ENCODE peak calls at places on chromosomes 12 and 14, in nine cellular contexts. L is lung; N is transverse colon; S is pancreas; Z is sigmoid colon; T is GM23248; A is right atrium auricular region; M is CD8-positive, alpha-beta T cell; W is OCI-LY7. Y is an unnamed sample. For H3K36me3, the result is how much of the 10 kb centered on the place peaks cover.

GRCh38 chr14:77024171-77024627 is 4.3 kb downstream of the IRF2BPL start:
- DNase-seq in W (no peak), L (no peak), Z (peak), S (no peak), T (peak), M (peak), A (no peak), N (peak), Y (no peak)

GRCh38 chr12:126389215-126389841 is 1324.1 kb downstream of the AACS start:
- DNase-seq in A (no peak), S (no peak), N (peak), Z (peak), W (no peak), T (peak), L (no peak), M (no peak), Y (no peak)

GRCh38 chr14:35155962-35156361 is 33.6 kb downstream of the PRORP start:
- DNase-seq in N (no peak), L (no peak), A (no peak), M (no peak), W (peak), Z (no peak), S (no peak), T (peak), Y (peak)

GRCh38 chr12:27779416-27779815 is 617 bp upstream of the KLHL42 start:
- DNase-seq in W (peak), S (peak), N (peak), M (peak), Z (peak), L (no peak), A (no peak), T (peak), Y (peak)

GRCh38 chr12:128850400-128850799 is 2.9 kb upstream of the GLT1D1 start:
- DNase-seq in A (no peak), T (no peak), M (no peak), Z (no peak), N (no peak), W (no peak), S (no peak), L (no peak), Y (no peak)

GRCh38 chr14:80313806-80314205 is 102.5 kb upstream of the DIO2 start:
- DNase-seq in T (peak), S (no peak), L (no peak), M (no peak), N (no peak), A (no peak), Z (no peak), W (no peak), Y (no peak)

GRCh38 chr12:39846971-39847661 is 227.5 kb upstream of the ABCD2 start:
- DNase-seq in N (no peak), L (no peak), T (peak), A (no peak), W (no peak), Z (no peak), S (no peak), M (no peak), Y (no peak)

GRCh38 chr14:35144029-35144428 is 21.7 kb downstream of the PRORP start:
- DNase-seq in M (no peak), Z (no peak), T (no peak), W (no peak), A (no peak), S (no peak), N (no peak), L (no peak), Y (no peak)

GRCh38 chr12:74105434-74105833 is 432.2 kb upstream of the ATXN7L3B start:
- DNase-seq in N (no peak), L (no peak), S (no peak), Z (no peak), W (no peak), T (no peak), A (no peak), M (no peak), Y (no peak)

GRCh38 chr12:21913823-21914222 is 27.4 kb downstream of the ABCC9 start:
- DNase-seq in T (peak), L (no peak), N (no peak), A (no peak), M (no peak), Z (no peak), S (no peak), W (no peak), Y (no peak)

GRCh38 chr12:95207407-95207806 is 9.9 kb downstream of the FGD6 start:
- DNase-seq in L (no peak), M (no peak), T (no peak), W (no peak), N (no peak), A (no peak), S (no peak), Z (no peak), Y (no peak)

GRCh38 chr12:113159937-113160336 is 10.4 kb downstream of the CFAP73 start:
- DNase-seq in W (no peak), T (no peak), A (no peak), S (no peak), N (no peak), M (no peak), L (no peak), Z (no peak), Y (no peak)

GRCh38 chr14:91185721-91186120 is 58.8 kb downstream of the GPR68 start:
- DNase-seq in Z (no peak), S (no peak), L (no peak), W (no peak), M (no peak), T (peak), N (no peak), A (no peak), Y (no peak)

GRCh38 chr14:55780156-55780946 is 200.3 kb downstream of the KTN1 start:
- DNase-seq in S (peak), W (no peak), Z (no peak), A (peak), M (no peak), T (peak), L (peak), N (no peak), Y (peak)

GRCh38 chr14:89428556-89429196 is 11.6 kb upstream of the FOXN3 start:
- DNase-seq in A (no peak), L (no peak), Z (peak), T (peak), S (peak), W (no peak), M (no peak), N (no peak), Y (no peak)

GRCh38 chr12:124808276-124808675 is 55.4 kb downstream of the SCARB1 start:
- DNase-seq in Z (no peak), N (no peak), M (no peak), T (no peak), A (no peak), W (no peak), S (no peak), L (no peak), Y (no peak)

GRCh38 chr12:79000501-79000900 is 135.9 kb downstream of the SYT1 start:
- DNase-seq in M (no peak), W (no peak), A (no peak), S (no peak), L (no peak), N (no peak), Z (no peak), T (peak), Y (no peak)

GRCh38 chr12:18700254-18700653 is 37.6 kb downstream of the PLCZ1 start:
- DNase-seq in W (no peak), T (peak), M (no peak), L (no peak), Z (no peak), N (no peak), A (no peak), S (no peak), Y (peak)

GRCh38 chr14:104092931-104093365 is 7.4 kb downstream of the ASPG start:
- DNase-seq in M (no peak), N (no peak), T (no peak), Z (no peak), S (peak), A (no peak), W (no peak), L (no peak), Y (no peak)

GRCh38 chr14:68523994-68524725 is 268.7 kb downstream of the ZFP36L1 start:
- DNase-seq in N (no peak), T (peak), Z (no peak), A (peak), W (no peak), L (no peak), S (peak), M (no peak), Y (no peak)

GRCh38 chr12:124698211-124698997 is 131.0 kb upstream of the NCOR2 start:
- DNase-seq in Z (no peak), W (no peak), S (no peak), T (peak), L (no peak), N (no peak), M (no peak), A (no peak), Y (no peak)

GRCh38 chr12:3558854-3559253 is 67.9 kb downstream of the PRMT8 start:
- DNase-seq in T (no peak), Z (no peak), L (no peak), S (no peak), W (no peak), M (no peak), A (no peak), N (no peak), Y (no peak)

GRCh38 chr12:100718212-100718611 is 76.4 kb upstream of the ANO4 start:
- DNase-seq in W (no peak), T (peak), M (no peak), N (no peak), S (no peak), L (no peak), Z (no peak), A (no peak), Y (no peak)

GRCh38 chr12:74412607-74413230 is 124.9 kb upstream of the ATXN7L3B start:
- DNase-seq in W (peak), Z (no peak), L (no peak), T (peak), S (no peak), M (no peak), N (no peak), A (no peak), Y (no peak)

GRCh38 chr12:92898755-92899154 is 30.3 kb downstream of the EEA1 start:
- DNase-seq in Z (no peak), S (no peak), A (no peak), L (no peak), N (no peak), T (peak), M (no peak), W (no peak), Y (no peak)

GRCh38 chr12:108823804-108824203 is 33.6 kb downstream of the SSH1 start:
- DNase-seq in S (no peak), N (no peak), Z (no peak), A (no peak), M (no peak), T (no peak), L (no peak), W (no peak), Y (no peak)

GRCh38 chr14:78448483-78449094 is 278.4 kb downstream of the NRXN3 start:
- DNase-seq in N (peak), L (peak), M (no peak), S (peak), Z (no peak), W (peak), A (peak), T (peak), Y (peak)

GRCh38 chr14:77125275-77126073 is 16.1 kb downstream of the ZDHHC22 start:
- DNase-seq in Z (no peak), M (no peak), A (peak), S (no peak), W (no peak), T (no peak), L (no peak), N (no peak), Y (no peak)

GRCh38 chr12:24109381-24110039 is 160.0 kb upstream of the SOX5 start:
- DNase-seq in Z (no peak), A (no peak), N (no peak), L (no peak), W (peak), S (no peak), M (no peak), T (peak), Y (no peak)

GRCh38 chr14:89327771-89328212 is 89.2 kb downstream of the FOXN3 start:
- DNase-seq in A (no peak), Z (no peak), S (no peak), W (no peak), M (no peak), N (no peak), T (peak), L (no peak), Y (no peak)

GRCh38 chr14:50812856-50813543 is 18.0 kb downstream of the NIN start:
- DNase-seq in S (no peak), W (no peak), Z (no peak), M (no peak), T (no peak), L (no peak), A (no peak), N (no peak), Y (no peak)

GRCh38 chr12:11228268-11228879 is 41.1 kb downstream of the PRB3 start:
- DNase-seq in L (peak), S (peak), T (peak), W (peak), M (peak), A (no peak), Z (no peak), N (peak), Y (peak)

GRCh38 chr14:64671591-64671990 is 32.6 kb upstream of the PLEKHG3 start:
- DNase-seq in A (no peak), S (no peak), M (no peak), L (no peak), T (peak), N (no peak), Z (no peak), W (peak), Y (peak)

GRCh38 chr14:54207991-54208520 is 188.8 kb upstream of the CDKN3 start:
- DNase-seq in W (no peak), S (no peak), M (no peak), Z (no peak), L (no peak), T (no peak), A (no peak), N (no peak), Y (no peak)

GRCh38 chr14:56333361-56334279 is 215.4 kb downstream of the PELI2 start:
- DNase-seq in S (no peak), N (no peak), A (no peak), L (no peak), Z (no peak), W (no peak), T (peak), M (no peak), Y (peak)

GRCh38 chr12:93913845-93914244 is 234.5 kb upstream of the PLXNC1 start:
- DNase-seq in W (no peak), Z (no peak), S (no peak), L (no peak), N (no peak), T (peak), A (no peak), M (no peak), Y (peak)

GRCh38 chr14:53796734-53797133 is 159.9 kb downstream of the BMP4 start:
- DNase-seq in Z (no peak), N (no peak), L (no peak), M (no peak), T (no peak), A (no peak), W (no peak), S (no peak), Y (no peak)

GRCh38 chr14:96423012-96423411 is 31.1 kb downstream of the AK7 start:
- DNase-seq in Z (no peak), L (no peak), W (no peak), N (no peak), M (no peak), S (no peak), A (no peak), T (no peak), Y (no peak)

GRCh38 chr14:96418075-96418474 is 26.1 kb downstream of the AK7 start:
- DNase-seq in Z (no peak), W (no peak), N (no peak), T (no peak), A (no peak), S (no peak), L (no peak), M (no peak), Y (no peak)

GRCh38 chr14:96424104-96424989 is 32.4 kb downstream of the AK7 start:
- DNase-seq in L (no peak), T (peak), Z (no peak), M (peak), A (no peak), N (peak), W (peak), S (peak), Y (peak)

GRCh38 chr14:96421236-96421635 is 29.3 kb downstream of the AK7 start:
- DNase-seq in Z (no peak), A (no peak), W (no peak), M (no peak), N (no peak), T (no peak), L (no peak), S (no peak), Y (no peak)

DNA sequence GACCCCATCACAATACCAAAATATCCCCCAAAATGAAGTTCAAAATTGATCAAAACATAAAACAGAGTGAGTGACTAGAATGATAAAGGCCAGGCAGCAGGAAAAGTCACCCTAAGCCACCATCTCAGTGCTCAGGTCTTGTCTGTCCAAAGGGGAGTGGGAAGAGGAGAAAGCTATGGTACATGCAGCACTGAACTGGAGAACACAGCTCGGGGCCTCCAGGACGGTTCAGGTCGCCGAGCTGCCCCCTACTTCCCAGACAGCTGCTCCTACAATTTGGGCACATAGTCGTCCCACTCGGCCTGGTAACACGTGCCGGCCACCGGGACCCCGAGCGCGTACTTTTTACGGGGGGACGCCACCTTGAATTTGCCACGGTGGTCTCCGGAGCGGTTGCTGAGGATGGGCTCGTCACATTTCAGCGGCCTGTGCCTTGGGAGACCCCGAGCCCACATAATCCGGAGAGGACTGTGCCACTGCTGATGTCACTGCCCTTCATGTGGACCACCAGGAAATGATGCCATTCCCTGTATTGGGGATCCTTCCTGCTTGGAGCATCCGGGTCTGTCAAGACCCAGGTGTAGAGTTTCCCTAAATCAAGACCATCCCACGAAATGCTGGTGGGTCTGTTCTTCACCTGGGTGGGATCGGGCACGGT is 31.6 kb downstream of the AK7 start:
- DNase-seq in M (no peak), W (no peak), A (no peak), Z (no peak), S (peak), T (no peak), N (no peak), L (no peak), Y (no peak)
- H3K4me3 ChIP-seq in M (peak), W (no peak), A (peak), Z (no peak), S (peak), T (peak), N (peak), L (no peak), Y (peak)

GRCh38 chr14:95431199-95432145 is 85.0 kb downstream of the SYNE3 start:
- DNase-seq in L (no peak), N (no peak), T (peak), Z (no peak), W (peak), M (no peak), A (no peak), S (no peak), Y (peak)
- H3K36me3 ChIP-seq in L (under half), N (under half), T (under half), Z (under half), W (under half), M (under half), A (under half), S (under half), Y (under half)

DNA sequence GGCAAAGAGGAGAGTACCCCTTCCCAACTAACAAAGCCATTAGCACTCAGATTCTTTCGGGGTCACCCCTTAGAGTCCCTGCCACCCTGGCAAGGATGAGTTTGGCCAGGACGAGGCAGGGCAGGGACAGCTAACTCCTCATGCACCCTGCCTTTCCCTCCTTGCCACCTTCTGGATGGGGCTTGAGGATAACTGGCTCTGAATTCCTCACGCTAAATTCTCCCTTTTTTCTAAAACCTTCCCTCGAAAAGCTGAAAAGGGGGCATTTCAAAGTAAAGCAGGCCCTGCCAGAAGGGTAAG is 9.1 kb downstream of the RARG start:
- DNase-seq in N (no peak), T (peak), L (no peak), S (no peak), M (no peak), Z (no peak), A (no peak), W (no peak), Y (no peak)
- H3K27ac ChIP-seq in N (peak), T (peak), L (peak), S (no peak), M (no peak), Z (peak), A (peak), W (no peak), Y (no peak)

GRCh38 chr12:59973515-59973914 is 377.7 kb downstream of the SLC16A7 start:
- DNase-seq in S (no peak), M (no peak), Z (no peak), N (no peak), T (peak), A (no peak), L (no peak), W (no peak), Y (no peak)
- H3K4me3 ChIP-seq in S (no peak), M (no peak), Z (no peak), N (no peak), T (no peak), A (no peak), L (no peak), W (no peak), Y (no peak)

DNA sequence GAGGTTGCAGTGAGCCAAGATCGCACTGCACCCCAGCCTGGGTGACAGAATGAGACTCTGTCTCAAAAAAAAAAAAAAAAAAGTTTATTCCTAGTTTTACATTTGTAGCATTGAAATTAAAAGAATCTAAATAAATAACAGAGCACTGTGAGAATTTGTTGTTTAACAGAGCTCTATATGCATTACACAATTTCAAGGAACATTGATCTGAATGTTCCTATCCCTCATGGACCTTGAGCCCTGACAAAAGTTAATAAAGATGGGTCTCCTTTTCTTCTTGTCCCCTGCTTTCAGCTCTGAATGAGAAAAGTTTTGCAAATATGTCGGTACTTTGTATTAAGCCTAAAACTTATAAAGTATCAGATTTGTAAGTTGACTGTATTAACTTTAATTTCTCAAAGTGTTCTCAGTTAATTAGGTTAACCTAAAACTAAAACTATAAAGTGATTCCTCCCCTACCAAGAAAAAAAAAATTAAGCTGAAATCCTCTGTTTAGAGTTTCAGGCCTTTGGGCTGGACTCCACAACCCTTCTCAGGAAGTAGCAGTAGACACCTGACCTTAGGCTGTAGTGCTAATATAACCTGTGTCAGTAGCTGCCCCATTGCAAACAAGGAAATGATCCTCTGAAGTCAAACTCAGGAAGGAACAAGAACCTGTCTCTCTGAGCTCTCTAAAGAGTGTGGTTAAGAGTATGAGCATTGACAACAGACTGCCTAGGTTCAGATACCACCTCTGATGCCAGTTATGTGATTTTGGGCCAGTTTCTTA is 477.6 kb downstream of the DPF3 start:
- DNase-seq in L (no peak), W (no peak), Z (no peak), T (no peak), M (no peak), A (no peak), N (no peak), S (no peak), Y (no peak)
- H3K36me3 ChIP-seq in L (under half), W (under half), Z (under half), T (under half), M (under half), A (under half), N (under half), S (under half), Y (under half)

DNA sequence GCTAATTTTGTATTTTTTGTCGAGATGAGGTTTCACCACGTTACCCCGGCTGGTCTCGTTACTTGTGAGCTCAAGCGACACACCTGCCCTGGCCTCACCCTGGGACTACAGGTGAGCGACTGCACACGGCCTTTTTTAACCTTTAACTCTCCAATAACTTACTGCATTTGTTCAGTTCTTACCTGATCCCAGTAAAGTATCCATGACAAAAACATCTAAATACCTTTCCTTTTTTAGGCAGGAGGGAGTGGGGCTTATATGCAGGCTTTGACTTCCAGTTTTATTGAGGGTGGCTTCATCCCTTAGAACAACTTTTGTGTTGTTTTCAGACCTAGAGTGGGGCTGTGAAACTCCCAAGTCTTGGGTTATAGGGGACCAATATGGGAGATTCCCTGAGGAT is 68.3 kb downstream of the DENND5B start:
- DNase-seq in S (no peak), Z (no peak), L (no peak), T (no peak), M (no peak), A (no peak), N (no peak), W (no peak), Y (no peak)
- H3K27ac ChIP-seq in S (no peak), Z (no peak), L (no peak), T (no peak), M (no peak), A (no peak), N (no peak), W (no peak), Y (no peak)